ENCODE peak calls at places on chromosomes 4 and X, in five cellular contexts. D is ovary, M is left ventricle myocardium inferior, V is neural progenitor cell, Y is cardiac muscle cell. S is an unnamed sample.

GRCh38 chrX:27890611-27891010 is 82.8 kb downstream of the MAGEB10 start:
- DNase-seq in M (no peak), Y (peak; percentile 60), V (no peak), D (no peak), S (no peak)

GRCh38 chrX:124842205-124842604 is 477.5 kb upstream of the TEX13C start:
- DNase-seq in M (no peak), Y (no peak), V (no peak), D (no peak), S (no peak)

GRCh38 chrX:40245411-40246140 is 147.8 kb upstream of the BCOR start:
- DNase-seq in D (peak; percentile 63), V (no peak), Y (peak; percentile 82), M (peak; percentile 29), S (peak; percentile 20)

GRCh38 chrX:48938721-48939416 is 18.5 kb downstream of the OTUD5 start:
- DNase-seq in M (no peak), V (no peak), D (no peak), Y (no peak), S (no peak)

GRCh38 chr4:147560632-147561031 is 56.6 kb upstream of the TMEM184C start:
- DNase-seq in D (no peak), M (no peak), Y (peak; percentile 67), V (no peak), S (no peak)

GRCh38 chr4:39045791-39046221 is 13.6 kb upstream of the TMEM156 start:
- DNase-seq in V (no peak), M (no peak), Y (peak; percentile 47), D (no peak), S (no peak)

GRCh38 chrX:111555559-111555958 is 44.1 kb downstream of the SERTM2 start:
- DNase-seq in M (no peak), V (peak; percentile 58), Y (no peak), D (no peak), S (no peak)

GRCh38 chr4:28009541-28009940 is 1148.9 kb downstream of the STIM2 start:
- DNase-seq in V (no peak), Y (no peak), D (no peak), M (no peak), S (no peak)

GRCh38 chr4:141560056-141560455 is 76.3 kb upstream of the IL15 start:
- DNase-seq in Y (no peak), V (no peak), D (no peak), M (no peak), S (no peak)

GRCh38 chr4:133403913-133404312 is 254.8 kb downstream of the PCDH10 start:
- DNase-seq in M (no peak), V (no peak), Y (no peak), D (no peak), S (no peak)

GRCh38 chr4:24514808-24515207 is 69.5 kb downstream of the DHX15 start:
- DNase-seq in Y (no peak), M (no peak), V (no peak), D (no peak), S (no peak)

GRCh38 chr4:90852232-90852631 is 725.0 kb downstream of the CCSER1 start:
- DNase-seq in D (no peak), V (peak; percentile 48), Y (no peak), M (no peak), S (no peak)

GRCh38 chr4:26161030-26161824 is 159.6 kb upstream of the RBPJ start:
- DNase-seq in Y (no peak), V (peak; percentile 44), D (no peak), M (no peak), S (no peak)

GRCh38 chr4:10345381-10345784 is 111.8 kb downstream of the ZNF518B start:
- DNase-seq in D (no peak), V (no peak), M (no peak), Y (no peak), S (no peak)

GRCh38 chrX:103477496-103477895 is 41.8 kb downstream of the RAB40A start:
- DNase-seq in M (no peak), V (no peak), Y (no peak), D (no peak), S (no peak)

GRCh38 chrX:73289039-73289438 is 74.4 kb upstream of the NAP1L2 start:
- DNase-seq in Y (no peak), D (no peak), M (no peak), V (peak; percentile 7), S (no peak)

GRCh38 chrX:129701624-129702069 is 37.1 kb upstream of the XPNPEP2 start:
- DNase-seq in V (no peak), D (peak; percentile 43), M (peak; percentile 79), Y (peak; percentile 90), S (peak; percentile 86)

GRCh38 chr4:1008840-1009646 is 2.4 kb upstream of the FGFRL1 start:
- DNase-seq in Y (no peak), M (peak; percentile 50), D (no peak), V (no peak), S (peak; percentile 46)

GRCh38 chr4:37615720-37616063 is 70.5 kb downstream of the RELL1 start:
- DNase-seq in M (no peak), V (no peak), D (no peak), Y (no peak), S (no peak)

DNA sequence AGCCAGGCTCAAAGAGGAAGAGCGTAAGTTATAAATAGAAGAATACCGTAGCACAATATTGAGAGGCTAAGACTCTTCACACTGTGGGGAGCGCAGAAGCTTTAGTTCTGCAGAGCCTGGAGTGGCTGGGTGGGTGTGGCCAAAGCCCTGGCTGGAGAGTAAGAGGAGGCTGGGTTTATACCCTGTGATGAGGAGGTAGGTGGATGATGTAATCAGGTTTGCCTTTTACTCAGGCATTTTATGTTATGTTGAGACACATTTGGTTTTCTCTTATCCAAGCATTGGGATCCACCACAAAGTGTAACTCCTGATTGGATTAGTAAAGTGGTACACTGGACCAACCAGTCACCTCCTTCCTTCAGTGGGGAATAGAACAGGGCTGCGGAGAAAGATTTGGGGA is 13.9 kb downstream of the CDS1 start:
- DNase-seq in V (no peak), D (no peak), M (no peak), Y (no peak), S (no peak)
- H3K27ac ChIP-seq in V (no peak overlapping the region), D (no peak overlapping the region), M (no peak overlapping the region), Y (no peak overlapping the region), S (no peak overlapping the region)

GRCh38 chr4:108650212-108651067 is at the start of gene OSTC:
- DNase-seq in Y (peak; percentile 98), M (peak; percentile 96), V (peak; percentile 98), D (peak; percentile 93), S (peak; percentile 95)
- TF ChIP-seq CTCF in Y (peak; percentile 24), M (peak; percentile 38), V (peak; percentile 18), D (peak; percentile 8), S (no peak)

DNA sequence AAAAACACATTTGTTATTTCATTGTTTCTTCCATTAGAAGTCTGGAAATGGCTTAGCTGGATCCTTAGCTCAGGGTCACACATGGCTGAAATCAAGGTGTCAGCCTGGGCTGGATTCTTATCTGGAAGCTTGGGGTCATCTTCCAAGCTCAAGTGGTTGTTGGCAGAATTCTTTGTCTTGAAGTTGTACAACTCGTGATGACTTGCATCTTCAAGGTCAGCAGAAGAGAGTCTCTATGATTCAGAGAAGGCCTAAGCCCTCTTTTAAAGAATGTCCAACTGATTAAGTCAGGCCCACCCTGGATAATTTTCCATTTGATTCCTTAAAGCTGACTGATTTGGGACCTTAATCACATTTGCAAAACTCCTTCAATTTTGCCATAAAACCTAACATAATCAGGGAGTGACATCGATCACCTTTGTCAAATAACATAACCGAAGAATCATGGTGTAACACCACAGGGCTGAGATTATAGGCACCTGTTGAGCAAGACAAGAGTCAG is 22.1 kb downstream of the TMSB4X start:
- DNase-seq in V (no peak), Y (no peak), M (no peak), D (no peak), S (no peak)
- H3K4me1 ChIP-seq in V (peaks cover 20% of the 10 kb centered on the region), Y (no peaks in the 10 kb centered on the region), M (peaks cover 14% of the 10 kb centered on the region), D (peaks cover 3% of the 10 kb centered on the region), S (no peaks in the 10 kb centered on the region)

GRCh38 chrX:30643313-30643821 is 9.9 kb upstream of the GK start:
- DNase-seq in M (no peak), Y (peak; percentile 70), V (no peak), D (no peak), S (no peak)
- H3K27ac ChIP-seq in M (peak overlapping the region; percentile 19), Y (no peak overlapping the region), V (no peak overlapping the region), D (no peak overlapping the region), S (no peak overlapping the region)

GRCh38 chr4:64539234-64539849 is 130.1 kb upstream of the TECRL start:
- DNase-seq in D (peak; percentile 12), V (peak; percentile 68), M (no peak), Y (peak; percentile 75), S (no peak)

GRCh38 chr4:64533637-64534036 is 124.4 kb upstream of the TECRL start:
- DNase-seq in Y (no peak), M (no peak), V (no peak), D (no peak), S (no peak)

GRCh38 chr4:64533159-64533558 is 123.9 kb upstream of the TECRL start:
- DNase-seq in M (no peak), V (no peak), Y (no peak), D (no peak), S (no peak)

DNA sequence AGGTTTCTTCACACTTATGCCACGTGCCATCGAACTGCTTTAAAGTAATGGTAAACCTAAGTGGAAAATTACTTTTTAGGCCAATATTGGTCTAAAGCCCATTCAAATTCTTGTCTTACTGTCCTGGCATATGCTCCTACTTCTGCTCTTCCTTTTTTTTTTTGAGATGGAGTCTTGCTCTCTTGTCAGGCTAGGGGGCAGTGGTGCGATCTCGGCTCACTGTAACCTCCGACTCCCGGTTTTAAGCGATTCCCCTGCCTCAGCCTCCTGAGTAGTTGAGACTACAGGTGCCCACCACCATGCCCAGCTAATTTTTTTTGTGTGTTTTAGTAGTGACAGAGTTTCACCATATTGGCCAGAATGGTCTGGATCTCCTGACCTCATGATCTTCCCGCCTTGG is 129.0 kb upstream of the TECRL start:
- DNase-seq in V (peak; percentile 6), M (no peak), Y (no peak), D (no peak), S (no peak)
- TF ChIP-seq CTCF in V (peak; percentile 42), M (peak; percentile 24), Y (no peak), D (no peak), S (no peak)

GRCh38 chr4:98659741-98660507 is 1.5 kb upstream of the TSPAN5 start:
- DNase-seq in M (no peak), Y (peak; percentile 41), D (no peak), V (no peak), S (no peak)

GRCh38 chr4:98663226-98664006 is 5.0 kb upstream of the TSPAN5 start:
- DNase-seq in V (no peak), M (peak; percentile 20), D (no peak), Y (no peak), S (peak; percentile 32)

GRCh38 chr4:98662619-98663225 is 4.3 kb upstream of the TSPAN5 start:
- DNase-seq in D (no peak), M (no peak), V (peak; percentile 63), Y (no peak), S (no peak)

GRCh38 chr4:98662055-98662453 is 3.6 kb upstream of the TSPAN5 start:
- DNase-seq in M (no peak), D (no peak), Y (no peak), V (no peak), S (no peak)

GRCh38 chr4:98661356-98662054 is 3.1 kb upstream of the TSPAN5 start:
- DNase-seq in M (no peak), D (no peak), V (peak; percentile 67), Y (no peak), S (no peak)
- H3K4me1 ChIP-seq in M (peaks cover 40% of the 10 kb centered on the region), D (peaks cover 2% of the 10 kb centered on the region), V (peaks cover 47% of the 10 kb centered on the region), Y (peaks cover 20% of the 10 kb centered on the region), S (peaks cover 26% of the 10 kb centered on the region)